ENCODE peak calls at places on chromosomes 13 and 19, in six cellular contexts. Y is GM03348; W is activated T-cell treated with anti-CD3 and anti-CD28 coated beads, Interleukin-2, amount 50 U/mL, for 72 hours; Q is NCI-H1417; G is A172; O is RPMI8226. R is an unnamed sample.

GRCh38 chr13:51520524-51520923 is 63.7 kb upstream of the WDFY2 start:
- DNase-seq in Y (peak; percentile 48), W (no peak), Q (no peak), G (no peak), O (no peak), R (peak; percentile 86)

GRCh38 chr13:110705356-110705825 is 525 bp downstream of the CARS2 start:
- DNase-seq in Y (no peak), W (no peak), Q (no peak), G (no peak), O (no peak), R (no peak)

GRCh38 chr19:7515471-7516226 is at the start of gene ZNF358:
- DNase-seq in Y (peak; percentile 95), W (peak; percentile 74), Q (peak; percentile 30), G (peak; percentile 52), O (peak; percentile 63), R (peak; percentile 88)

GRCh38 chr13:44703371-44703770 is 127.2 kb upstream of the TSC22D1 start:
- DNase-seq in Y (peak; percentile 74), W (no peak), Q (no peak), G (peak; percentile 67), O (no peak), R (no peak)

GRCh38 chr13:103140001-103140671 is 73.9 kb upstream of the SLC10A2 start:
- DNase-seq in Y (no peak), W (no peak), Q (peak; percentile 45), G (peak; percentile 11), O (peak; percentile 19), R (no peak)

GRCh38 chr19:12995596-12996541 is 594 bp downstream of the NFIX start:
- DNase-seq in Y (peak; percentile 69), W (no peak), Q (no peak), G (no peak), O (peak; percentile 37), R (peak; percentile 75)

GRCh38 chr19:38900816-38901215 is 1.0 kb downstream of the NFKBIB start:
- DNase-seq in Y (no peak), W (no peak), Q (no peak), G (no peak), O (no peak), R (no peak)

GRCh38 chr19:4717191-4717965 is 6.3 kb downstream of the DPP9 start:
- DNase-seq in Y (no peak), W (no peak), Q (no peak), G (peak; percentile 91), O (no peak), R (no peak)

GRCh38 chr13:113428469-113428865 is 24.8 kb downstream of the ADPRHL1 start:
- DNase-seq in Y (no peak), W (no peak), Q (no peak), G (no peak), O (no peak), R (no peak)

GRCh38 chr19:7970716-7971448 is 27.4 kb upstream of the TIMM44 start:
- DNase-seq in Y (peak; percentile 69), W (peak; percentile 14), Q (peak; percentile 1), G (peak; percentile 41), O (peak; percentile 32), R (peak; percentile 50)

GRCh38 chr19:1068111-1069001 is 1.4 kb downstream of the ARHGAP45 start:
- DNase-seq in Y (no peak), W (peak; percentile 71), Q (no peak), G (no peak), O (peak; percentile 66), R (no peak)

GRCh38 chr13:107234315-107234714 is 666.4 kb upstream of the ARGLU1 start:
- DNase-seq in Y (no peak), W (no peak), Q (peak; percentile 60), G (no peak), O (no peak), R (no peak)

GRCh38 chr13:71874490-71874889 is 7.5 kb upstream of the DACH1 start:
- DNase-seq in Y (no peak), W (no peak), Q (peak; percentile 81), G (no peak), O (no peak), R (no peak)

GRCh38 chr13:97430296-97430695 is 3.7 kb upstream of the RAP2A start:
- DNase-seq in Y (no peak), W (no peak), Q (no peak), G (no peak), O (no peak), R (no peak)

GRCh38 chr13:73223372-73223781 is 164.6 kb downstream of the KLF5 start:
- DNase-seq in Y (no peak), W (peak; percentile 57), Q (no peak), G (no peak), O (peak; percentile 81), R (peak; percentile 32)

GRCh38 chr13:113489171-113489548 is 1.4 kb downstream of the DCUN1D2 start:
- DNase-seq in Y (no peak), W (no peak), Q (no peak), G (no peak), O (no peak), R (no peak)

GRCh38 chr13:58611117-58611516 is 979.6 kb downstream of the PCDH17 start:
- DNase-seq in Y (no peak), W (no peak), Q (no peak), G (no peak), O (no peak), R (no peak)

GRCh38 chr13:36190771-36191170 is 23.6 kb downstream of the SOHLH2 start:
- DNase-seq in Y (no peak), W (no peak), Q (no peak), G (no peak), O (no peak), R (no peak)

GRCh38 chr13:76713280-76713679 is 172.9 kb downstream of the KCTD12 start:
- DNase-seq in Y (no peak), W (no peak), Q (no peak), G (no peak), O (no peak), R (no peak)

GRCh38 chr13:51125495-51126226 is 14.6 kb upstream of the C13orf42 start:
- DNase-seq in Y (peak; percentile 74), W (peak; percentile 56), Q (peak; percentile 61), G (peak; percentile 35), O (peak; percentile 50), R (peak; percentile 28)

GRCh38 chr13:106274551-106275208 is 260.8 kb downstream of the EFNB2 start:
- DNase-seq in Y (no peak), W (no peak), Q (no peak), G (no peak), O (no peak), R (no peak)

GRCh38 chr13:33276581-33276980 is 9.0 kb downstream of the STARD13 start:
- DNase-seq in Y (no peak), W (no peak), Q (no peak), G (no peak), O (no peak), R (no peak)

GRCh38 chr13:41222259-41222852 is 28.0 kb upstream of the KBTBD7 start:
- DNase-seq in Y (peak; percentile 57), W (peak; percentile 56), Q (peak; percentile 36), G (peak; percentile 49), O (peak; percentile 54), R (peak; percentile 14)

GRCh38 chr13:56706485-56706884 is 434.2 kb upstream of the PRR20A start:
- DNase-seq in Y (no peak), W (no peak), Q (no peak), G (no peak), O (no peak), R (no peak)

GRCh38 chr13:112062619-112063308 is 4.2 kb upstream of the SOX1 start:
- DNase-seq in Y (no peak), W (no peak), Q (no peak), G (no peak), O (peak; percentile 52), R (no peak)

GRCh38 chr13:26475176-26476110 is 82.0 kb upstream of the WASF3 start:
- DNase-seq in Y (no peak), W (no peak), Q (no peak), G (no peak), O (no peak), R (no peak)

GRCh38 chr13:99062593-99062992 is 84.7 kb upstream of the DOCK9 start:
- DNase-seq in Y (peak; percentile 26), W (no peak), Q (no peak), G (peak; percentile 67), O (no peak), R (peak; percentile 73)